ENCODE peak calls at places on chromosomes 3 and 15, in seven cellular contexts. J is GM04504; O is LHCN-M2; U is left cardiac atrium; A is stimulated activated CD4-positive, alpha-beta T cell treated with anti-CD3 and anti-CD28 coated beads, TNF-alpha, amount 100 ng/mL, for 1 hour; F is brain microvascular endothelial cell; Z is RPMI8226. R is an unnamed sample.

GRCh38 chr3:197847866-197848401 is 56.9 kb downstream of the LRCH3 start:
- DNase-seq in U (no peak), Z (no peak), F (no peak), J (no peak), O (peak; percentile 8), A (no peak), R (no peak)

GRCh38 chr15:95105229-95105628 is 873.9 kb downstream of the MCTP2 start:
- DNase-seq in Z (no peak), F (peak; percentile 75), U (no peak), A (no peak), J (no peak), O (peak; percentile 39), R (no peak)

GRCh38 chr3:105747056-105747455 is 121.8 kb downstream of the CBLB start:
- DNase-seq in O (peak; percentile 66), F (peak; percentile 62), A (no peak), U (no peak), J (peak; percentile 27), Z (no peak), R (no peak)

GRCh38 chr3:138452491-138452890 is 18.1 kb downstream of the ESYT3 start:
- DNase-seq in O (no peak), F (no peak), A (no peak), U (no peak), Z (no peak), J (no peak), R (no peak)

GRCh38 chr3:129112308-129113052 is 9.1 kb downstream of the RAB43 start:
- DNase-seq in F (peak; percentile 13), Z (no peak), A (no peak), O (no peak), J (peak; percentile 25), U (peak; percentile 5), R (no peak)

GRCh38 chr15:90035095-90035834 is 34.1 kb downstream of the ZNF710 start:
- DNase-seq in J (no peak), A (no peak), O (no peak), F (peak; percentile 64), U (peak; percentile 65), Z (no peak), R (peak; percentile 75)

GRCh38 chr15:77013786-77014136 is 18.8 kb downstream of the PSTPIP1 start:
- DNase-seq in O (no peak), F (no peak), J (no peak), U (no peak), A (peak; percentile 77), Z (peak; percentile 48), R (no peak)

GRCh38 chr3:66416556-66417304 is 84.1 kb downstream of the LRIG1 start:
- DNase-seq in Z (no peak), A (no peak), O (no peak), U (peak; percentile 17), F (no peak), J (no peak), R (no peak)

GRCh38 chr3:149373235-149374125 is 4.0 kb downstream of the TM4SF1 start:
- DNase-seq in F (no peak), O (peak; percentile 80), Z (no peak), U (no peak), A (no peak), J (peak; percentile 64), R (no peak)

GRCh38 chr3:9590282-9590791 is 36.7 kb upstream of the LHFPL4 start:
- DNase-seq in F (no peak), Z (no peak), J (no peak), A (no peak), U (no peak), O (no peak), R (no peak)

GRCh38 chr15:35327789-35328188 is 218.2 kb downstream of the DPH6 start:
- DNase-seq in Z (no peak), J (no peak), A (no peak), U (no peak), F (no peak), O (no peak), R (no peak)

GRCh38 chr15:35956066-35956465 is 410.1 kb upstream of the DPH6 start:
- DNase-seq in F (no peak), A (no peak), J (no peak), Z (no peak), O (no peak), U (no peak), R (no peak)

GRCh38 chr3:120625199-120625598 is 29.1 kb downstream of the NDUFB4 start:
- DNase-seq in A (no peak), F (no peak), J (no peak), U (no peak), Z (no peak), O (no peak), R (no peak)

GRCh38 chr3:190831225-190831624 is 31.3 kb downstream of the GMNC start:
- DNase-seq in O (no peak), A (no peak), J (no peak), F (no peak), U (no peak), Z (no peak), R (no peak)

GRCh38 chr15:40050788-40051615 is 12.0 kb upstream of the SRP14 start:
- DNase-seq in Z (no peak), F (no peak), A (no peak), U (no peak), J (no peak), O (no peak), R (peak; percentile 11)

GRCh38 chr3:138042043-138042442 is 32.1 kb downstream of the CLDN18 start:
- DNase-seq in A (no peak), J (peak; percentile 32), Z (no peak), U (no peak), O (peak; percentile 76), F (peak; percentile 83), R (no peak)

GRCh38 chr3:105970283-105970682 is 101.5 kb upstream of the CBLB start:
- DNase-seq in U (no peak), O (no peak), Z (no peak), A (no peak), J (peak; percentile 81), F (no peak), R (no peak)

GRCh38 chr15:43168192-43169107 is 16.8 kb upstream of the CCNDBP1 start:
- DNase-seq in Z (peak; percentile 14), J (no peak), O (peak; percentile 14), F (peak; percentile 24), U (no peak), A (no peak), R (peak; percentile 29)

GRCh38 chr3:10219737-10220136 is 28.5 kb upstream of the TATDN2 start:
- DNase-seq in A (no peak), O (no peak), F (no peak), U (no peak), Z (peak; percentile 74), J (no peak), R (no peak)

GRCh38 chr3:30438121-30438520 is 168.3 kb upstream of the TGFBR2 start:
- DNase-seq in Z (no peak), O (no peak), A (no peak), U (no peak), J (no peak), F (no peak), R (no peak)

GRCh38 chr3:110881069-110881468 is 190.5 kb upstream of the NECTIN3 start:
- DNase-seq in Z (peak; percentile 94), J (no peak), O (peak; percentile 52), U (peak; percentile 19), A (no peak), F (peak; percentile 6), R (peak; percentile 19)

GRCh38 chr3:70982274-70982673 is 601.3 kb downstream of the FOXP1 start:
- DNase-seq in F (no peak), O (peak; percentile 51), Z (no peak), U (no peak), J (no peak), A (no peak), R (no peak)

GRCh38 chr3:41158947-41159346 is 40.4 kb upstream of the CTNNB1 start:
- DNase-seq in F (no peak), Z (no peak), J (no peak), A (no peak), U (no peak), O (peak; percentile 9), R (no peak)

GRCh38 chr15:90142216-90143175 is 40.2 kb upstream of the IDH2 start:
- DNase-seq in Z (no peak), J (no peak), U (no peak), A (no peak), O (no peak), F (no peak), R (no peak)

GRCh38 chr3:141498592-141499223 is 11.9 kb downstream of the RASA2 start:
- DNase-seq in J (no peak), O (no peak), F (no peak), A (peak; percentile 69), Z (peak; percentile 89), U (peak; percentile 34), R (no peak)

GRCh38 chr3:138938877-138939562 is 7.9 kb downstream of the FOXL2 start:
- DNase-seq in Z (no peak), A (no peak), J (no peak), F (no peak), O (no peak), U (no peak), R (no peak)

GRCh38 chr15:54580643-54581042 is 602.4 kb downstream of the UNC13C start:
- DNase-seq in Z (no peak), O (no peak), F (no peak), U (no peak), A (no peak), J (no peak), R (no peak)

GRCh38 chr15:92922405-92923002 is 22.4 kb downstream of the CHD2 start:
- DNase-seq in U (no peak), Z (no peak), O (no peak), A (no peak), J (no peak), F (no peak), R (no peak)

GRCh38 chr15:80770356-80770705 is 8.8 kb upstream of the CEMIP start:
- DNase-seq in U (no peak), O (peak; percentile 28), J (no peak), Z (no peak), F (no peak), A (no peak), R (no peak)

GRCh38 chr15:82122754-82123400 is 77.1 kb upstream of the MEX3B start:
- DNase-seq in J (peak; percentile 98), U (peak; percentile 35), Z (no peak), A (no peak), O (peak; percentile 97), F (peak; percentile 99), R (peak; percentile 48)

GRCh38 chr15:77027111-77027696 is 32.3 kb downstream of the PSTPIP1 start:
- DNase-seq in F (no peak), J (no peak), O (no peak), A (no peak), Z (no peak), U (peak; percentile 14), R (no peak)

GRCh38 chr3:10437272-10437994 is 68.0 kb downstream of the ATP2B2 start:
- DNase-seq in U (no peak), Z (no peak), O (peak; percentile 34), J (peak; percentile 20), A (no peak), F (peak; percentile 78), R (no peak)

GRCh38 chr15:45088801-45089711 is 24.9 kb downstream of the DUOX2 start:
- DNase-seq in A (no peak), U (no peak), Z (no peak), O (no peak), J (no peak), F (no peak), R (no peak)

GRCh38 chr3:82940124-82940523 is 1178.7 kb upstream of the GBE1 start:
- DNase-seq in F (no peak), J (no peak), U (peak; percentile 12), Z (no peak), A (no peak), O (no peak), R (no peak)

GRCh38 chr3:4416961-4417360 is 50.1 kb downstream of the SUMF1 start:
- DNase-seq in Z (no peak), F (peak; percentile 93), U (no peak), J (peak; percentile 41), A (no peak), O (peak; percentile 100), R (peak; percentile 31)

R was measured in heart left ventricle.